ENCODE peak calls at places on chromosomes 2 and 18, in seven cellular contexts. T is dorsolateral prefrontal cortex, Z is GM13976, J is fibroblast of pulmonary artery, C is B cell, E is mesothelial cell of epicardium, M is fibroblast of lung. V is an unnamed sample.

GRCh38 chr2:224127871-224128501 is 88.9 kb upstream of the SERPINE2 start:
- DNase-seq in Z (no peak), J (peak), E (no peak), T (no peak), M (peak), C (no peak), V (peak)

GRCh38 chr18:4106407-4107033 is 348.6 kb downstream of the DLGAP1 start:
- DNase-seq in E (peak), J (peak), T (peak), M (peak), C (peak), Z (peak), V (peak)

GRCh38 chr2:163046615-163047014 is 208.0 kb upstream of the KCNH7 start:
- DNase-seq in T (no peak), J (no peak), C (no peak), Z (no peak), E (no peak), M (no peak), V (no peak)

GRCh38 chr18:10012526-10012925 is 98.7 kb downstream of the VAPA start:
- DNase-seq in T (no peak), E (no peak), M (no peak), Z (no peak), J (no peak), C (no peak), V (no peak)

GRCh38 chr2:10892796-10893350 is 18.9 kb upstream of the KCNF1 start:
- DNase-seq in M (no peak), Z (no peak), J (no peak), C (no peak), E (no peak), T (no peak), V (no peak)

GRCh38 chr18:57185434-57185833 is 38.5 kb downstream of the BOD1L2 start:
- DNase-seq in J (no peak), M (no peak), E (no peak), T (no peak), Z (no peak), C (no peak), V (no peak)

GRCh38 chr2:168165418-168165817 is 82.0 kb downstream of the STK39 start:
- DNase-seq in C (no peak), T (no peak), M (peak), E (no peak), Z (no peak), J (peak), V (no peak)

GRCh38 chr2:73176205-73176880 is 26.0 kb upstream of the NOTO start:
- DNase-seq in J (peak), Z (no peak), M (no peak), E (no peak), C (no peak), T (no peak), V (no peak)

GRCh38 chr2:111905990-111906735 is 7.8 kb downstream of the MERTK start:
- DNase-seq in M (no peak), Z (no peak), J (no peak), T (no peak), E (no peak), C (peak), V (peak)

GRCh38 chr18:27061488-27062095 is 123.5 kb downstream of the CHST9 start:
- DNase-seq in J (no peak), C (no peak), Z (no peak), E (no peak), M (no peak), T (no peak), V (no peak)

GRCh38 chr2:95036491-95037289 is 11.2 kb downstream of the MAL start:
- DNase-seq in T (no peak), C (no peak), M (no peak), Z (no peak), J (no peak), E (no peak), V (no peak)

GRCh38 chr18:50969448-50969847 is 1.6 kb downstream of the ELAC1 start:
- DNase-seq in J (no peak), T (no peak), M (no peak), E (no peak), Z (no peak), C (no peak), V (no peak)

GRCh38 chr18:50970006-50970405 is 2.2 kb downstream of the ELAC1 start:
- DNase-seq in C (no peak), T (no peak), J (no peak), E (no peak), M (no peak), Z (no peak), V (no peak)

GRCh38 chr18:50973367-50974126 is 5.7 kb downstream of the ELAC1 start:
- DNase-seq in C (no peak), J (peak), M (peak), E (no peak), T (no peak), Z (no peak), V (no peak)

DNA sequence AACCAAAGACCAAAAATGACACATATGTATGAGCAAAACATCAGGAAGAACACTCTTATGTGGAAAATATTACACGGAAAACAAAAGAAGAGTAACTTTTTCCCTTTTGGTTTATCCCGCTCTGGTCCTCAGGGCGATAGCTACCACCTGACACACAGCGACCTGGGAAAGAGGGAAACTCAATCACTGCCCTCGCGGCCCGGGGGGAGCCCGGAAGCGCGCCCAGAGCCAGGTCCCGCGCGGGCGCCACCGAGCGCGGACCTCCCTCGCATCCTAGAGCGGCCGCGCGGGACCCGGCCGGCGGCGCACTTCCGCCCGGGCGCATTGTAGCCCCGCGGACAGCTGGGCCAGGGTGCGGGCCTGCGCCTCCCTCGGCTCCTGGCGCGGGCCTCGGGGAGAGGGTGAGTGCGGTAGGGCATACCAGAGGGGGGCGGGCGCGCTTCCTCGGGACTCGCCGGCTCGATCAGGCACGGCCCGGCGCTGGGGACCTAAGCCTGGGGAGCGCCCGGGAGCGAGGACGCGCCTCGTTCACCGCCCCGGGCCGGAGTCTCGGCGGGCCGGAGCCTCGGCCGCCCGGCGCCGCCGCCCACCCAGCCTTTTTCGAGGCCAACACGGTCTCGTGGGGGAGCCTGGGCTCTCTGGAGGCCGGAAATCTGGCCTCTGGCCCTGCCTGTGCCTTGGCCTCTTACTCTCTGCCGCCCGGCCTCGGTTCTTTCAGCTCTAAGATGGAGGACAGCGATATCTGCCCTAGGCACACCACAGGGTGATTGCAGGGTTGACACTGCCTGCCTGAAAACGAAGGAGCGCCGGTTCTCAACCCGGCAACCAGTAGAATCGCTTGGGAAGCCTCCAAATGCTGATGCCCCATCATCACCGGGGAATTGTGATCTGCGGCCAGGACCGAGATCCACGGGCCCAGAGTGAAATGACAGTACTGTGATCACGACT is at the start of gene ELAC1:
- DNase-seq in T (peak), E (peak), C (peak), M (peak), J (peak), Z (peak), V (peak)
- TF ChIP-seq CTCF in T (no peak), E (no peak), C (no peak), M (no peak), J (no peak), Z (no peak), V (no peak)

GRCh38 chr2:20666114-20666363 is 905 bp upstream of the GDF7 start:
- DNase-seq in Z (peak), T (no peak), M (no peak), E (no peak), C (no peak), J (no peak), V (no peak)
- TF ChIP-seq CTCF in Z (no peak), T (no peak), M (no peak), E (no peak), C (no peak), J (no peak), V (no peak)

GRCh38 chr2:152500336-152500735 is 165.4 kb downstream of the FMNL2 start:
- DNase-seq in C (no peak), E (no peak), J (no peak), M (no peak), T (no peak), Z (no peak), V (no peak)
- TF ChIP-seq CTCF in C (no peak), E (no peak), J (no peak), M (no peak), T (no peak), Z (no peak), V (no peak)

GRCh38 chr2:193695367-193695766 is 1500.6 kb upstream of the TMEFF2 start:
- DNase-seq in T (no peak), E (no peak), J (peak), M (peak), Z (no peak), C (no peak), V (peak)
- TF ChIP-seq CTCF in T (no peak), E (no peak), J (peak), M (no peak), Z (peak), C (no peak), V (no peak)

DNA sequence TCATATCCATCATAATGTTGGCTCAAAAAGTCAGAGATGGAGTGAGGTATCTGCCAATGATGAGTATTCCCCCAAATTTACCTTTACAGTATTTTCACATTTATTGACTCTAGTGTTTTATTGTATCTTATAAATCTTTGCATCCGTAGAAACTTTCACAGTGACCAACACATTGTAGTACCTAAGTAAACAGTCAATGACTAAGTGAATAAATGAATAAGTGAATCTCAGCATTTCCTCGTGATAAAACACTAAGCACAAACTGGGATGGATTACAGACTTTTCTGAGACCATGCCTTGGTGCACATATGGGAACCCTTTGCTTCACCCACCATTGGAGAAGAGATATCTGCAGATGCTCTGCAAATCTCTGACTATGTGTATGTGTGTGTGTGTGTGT is 429.9 kb downstream of the NR4A2 start:
- DNase-seq in C (no peak), T (no peak), M (no peak), J (no peak), Z (no peak), E (no peak), V (no peak)
- TF ChIP-seq CTCF in C (no peak), T (no peak), M (no peak), J (no peak), Z (no peak), E (no peak), V (no peak)

DNA sequence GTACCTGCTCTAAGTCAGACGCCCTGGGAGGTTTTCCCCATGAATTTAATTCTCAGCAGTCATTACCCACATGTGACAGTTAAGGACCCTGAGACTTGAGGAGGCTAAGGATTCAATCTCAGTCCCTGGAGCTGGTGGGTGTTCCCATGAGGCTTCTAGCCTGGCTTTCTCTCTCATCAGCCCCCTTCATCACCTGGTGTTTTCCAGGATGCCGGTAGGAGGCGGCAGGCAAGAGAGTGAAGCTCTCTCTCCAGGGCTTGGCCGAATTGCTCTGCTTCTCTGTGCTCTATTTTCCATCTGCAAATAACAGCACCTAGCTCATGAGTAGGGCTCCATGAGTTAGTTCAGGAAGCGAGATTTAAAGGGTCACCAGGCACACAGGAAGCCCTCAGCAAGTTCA is 241.9 kb downstream of the PTPRM start:
- DNase-seq in J (no peak), Z (no peak), C (no peak), E (no peak), M (no peak), T (no peak), V (no peak)
- TF ChIP-seq CTCF in J (no peak), Z (no peak), C (no peak), E (no peak), M (no peak), T (no peak), V (no peak)

GRCh38 chr2:59935005-59935404 is 618.4 kb downstream of the BCL11A start:
- DNase-seq in J (no peak), E (no peak), C (no peak), Z (no peak), T (no peak), M (no peak), V (no peak)
- TF ChIP-seq CTCF in J (no peak), E (no peak), C (no peak), Z (no peak), T (no peak), M (no peak), V (no peak)

DNA sequence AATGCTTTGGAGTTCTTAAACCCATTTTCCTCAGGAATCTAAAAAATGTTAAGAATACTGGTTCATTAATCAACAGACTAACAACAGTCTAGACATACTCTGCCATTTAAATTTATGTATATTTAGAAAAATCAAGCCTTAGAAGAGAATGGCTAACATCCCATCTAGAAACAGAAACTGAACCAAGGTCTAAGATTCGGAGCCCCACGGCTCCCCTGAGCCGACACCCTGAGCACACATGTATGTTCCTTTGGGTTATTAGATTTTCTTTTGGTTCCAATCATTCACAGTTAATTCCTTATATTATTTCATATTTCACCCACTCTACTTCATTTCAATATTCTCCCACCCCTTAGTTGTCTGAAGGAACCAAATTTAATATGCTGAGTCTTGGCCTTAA is 94.8 kb upstream of the HNRNPA3 start:
- DNase-seq in T (no peak), Z (no peak), E (no peak), C (no peak), M (no peak), J (no peak), V (no peak)
- TF ChIP-seq CTCF in T (no peak), Z (no peak), E (no peak), C (no peak), M (no peak), J (no peak), V (no peak)

DNA sequence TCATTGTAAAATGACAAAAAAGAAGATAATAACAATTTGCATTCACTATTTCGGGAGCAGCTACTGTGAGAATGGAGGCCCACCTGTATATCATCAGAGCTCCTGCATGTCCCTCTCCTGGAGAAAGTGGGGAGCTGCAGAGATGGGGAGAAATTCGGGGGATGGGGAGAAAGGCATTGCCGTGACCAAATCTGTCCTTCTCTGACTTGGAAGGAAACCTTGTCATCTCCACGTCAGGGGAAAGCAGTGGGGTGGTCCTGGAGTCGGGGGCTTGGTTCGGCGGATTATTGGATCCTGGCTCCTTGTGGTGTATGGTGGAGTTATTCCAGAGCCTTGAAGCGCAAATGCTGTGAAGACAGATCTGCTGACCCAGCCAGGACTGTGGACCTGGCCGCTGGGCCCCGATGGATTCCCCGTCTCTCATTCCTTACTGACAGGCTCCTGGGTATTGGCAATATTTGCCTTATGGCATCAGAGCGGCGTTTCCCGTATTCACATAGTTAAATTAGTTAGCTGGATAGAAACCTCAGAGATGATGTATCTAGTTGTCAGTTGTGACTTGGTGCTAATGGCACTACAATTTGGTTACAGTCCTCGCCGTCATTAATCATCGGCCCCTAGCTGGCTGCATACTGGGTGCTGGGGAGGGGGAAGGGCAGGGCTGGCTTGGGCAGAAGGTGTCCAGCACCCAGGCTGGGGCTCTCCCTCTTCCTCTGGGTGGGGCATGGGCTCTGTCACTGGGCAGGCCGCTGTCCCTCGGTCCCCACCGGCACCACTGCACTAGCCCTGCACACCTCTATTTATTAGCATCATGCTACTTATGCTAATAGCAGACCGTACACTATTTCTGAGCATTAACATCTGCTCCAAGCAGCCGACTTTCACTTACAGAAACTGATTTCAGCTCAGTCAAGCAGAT is 31.7 kb downstream of the CELF4 start:
- DNase-seq in T (no peak), E (no peak), M (no peak), Z (no peak), J (no peak), C (no peak), V (no peak)
- TF ChIP-seq CTCF in T (no peak), E (peak), M (no peak), Z (no peak), J (peak), C (no peak), V (no peak)

DNA sequence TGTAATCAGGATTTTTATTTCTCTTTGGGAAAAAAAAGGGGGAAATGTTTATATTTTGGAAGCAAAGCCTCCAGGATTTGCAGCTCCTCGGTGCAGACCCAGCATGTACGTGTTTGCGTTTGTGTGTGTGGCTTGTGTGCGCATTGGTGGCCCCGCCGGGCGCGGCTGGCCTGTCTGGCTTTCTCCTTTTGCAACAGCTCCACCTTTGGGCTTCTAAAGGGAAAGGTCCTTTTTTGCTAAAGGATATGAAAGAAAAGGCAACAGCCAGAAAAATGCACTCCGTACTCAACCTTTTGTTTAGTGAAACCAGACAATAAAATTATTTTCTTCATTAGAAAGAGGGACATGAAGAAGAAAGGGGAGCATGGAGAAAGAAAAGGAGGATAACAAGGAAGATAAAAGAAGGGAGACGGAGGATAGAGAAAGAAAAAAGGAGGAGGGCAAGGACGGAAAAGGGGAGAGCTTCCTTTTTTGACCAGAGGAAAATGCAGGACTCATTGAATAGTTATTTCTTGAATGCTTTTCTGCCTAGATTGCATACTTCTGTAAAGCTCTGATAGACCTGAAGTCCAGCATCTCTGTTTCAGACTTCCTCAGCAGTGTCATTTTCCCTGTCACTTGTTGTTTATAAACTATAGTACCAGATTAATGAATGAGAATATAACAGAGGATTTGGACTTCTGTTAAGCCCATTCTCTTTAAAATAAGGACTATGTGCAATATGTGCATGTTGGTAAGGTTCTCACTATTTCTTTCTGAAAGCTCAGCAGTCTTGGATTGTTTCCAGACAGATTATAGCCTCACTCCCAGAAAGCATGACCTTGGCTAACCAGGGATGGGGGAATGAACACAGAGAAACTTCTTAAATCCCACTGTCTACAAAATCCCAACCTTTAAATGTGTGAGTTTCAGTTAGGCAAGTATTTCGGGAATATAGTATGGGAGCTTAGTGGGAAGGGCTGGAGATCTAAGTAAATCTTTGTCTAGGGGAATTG is 563.1 kb upstream of the PIK3C3 start:
- DNase-seq in M (peak), C (no peak), J (peak), E (peak), T (peak), Z (peak), V (peak)
- TF ChIP-seq CTCF in M (peak), C (no peak), J (peak), E (peak), T (peak), Z (peak), V (peak)